ENCODE peak calls at places on chromosomes 4 and X, in six cellular contexts. M is sigmoid colon, T is brain microvascular endothelial cell, R is cardiac muscle cell, P is kidney, O is neural progenitor cell. J is an unnamed sample.

GRCh38 chr4:145935253-145936141 is 3.1 kb downstream of the ZNF827 start:
- DNase-seq in M (no peak), T (no peak), R (peak; percentile 75), P (no peak), O (peak; percentile 38), J (peak; percentile 32)

GRCh38 chr4:98638661-98639060 is 19.8 kb downstream of the TSPAN5 start:
- DNase-seq in M (no peak), T (no peak), R (no peak), P (no peak), O (no peak), J (no peak)

GRCh38 chr4:154465085-154465484 is 26.5 kb downstream of the DCHS2 start:
- DNase-seq in M (no peak), T (no peak), R (no peak), P (no peak), O (no peak), J (no peak)

GRCh38 chrX:13478740-13479451 is 90.5 kb upstream of the EGFL6 start:
- DNase-seq in M (no peak), T (no peak), R (no peak), P (no peak), O (no peak), J (no peak)

GRCh38 chr4:128590773-128591172 is 218.7 kb upstream of the JADE1 start:
- DNase-seq in M (no peak), T (no peak), R (peak; percentile 54), P (no peak), O (no peak), J (no peak)

GRCh38 chr4:55376698-55377097 is 19.1 kb upstream of the TMEM165 start:
- DNase-seq in M (no peak), T (no peak), R (no peak), P (no peak), O (no peak), J (no peak)

GRCh38 chr4:176894498-176894897 is 101.8 kb upstream of the VEGFC start:
- DNase-seq in M (no peak), T (no peak), R (no peak), P (no peak), O (no peak), J (no peak)

GRCh38 chrX:153820601-153821000 is 9.7 kb downstream of the PDZD4 start:
- DNase-seq in M (no peak), T (no peak), R (no peak), P (no peak), O (no peak), J (no peak)

GRCh38 chrX:132876509-132876837 is 82.0 kb downstream of the HS6ST2 start:
- DNase-seq in M (no peak), T (no peak), R (peak; percentile 47), P (no peak), O (peak; percentile 57), J (peak; percentile 23)

GRCh38 chrX:30777575-30777974 is 111.5 kb downstream of the TAB3 start:
- DNase-seq in M (no peak), T (no peak), R (no peak), P (no peak), O (no peak), J (no peak)

GRCh38 chr4:110540606-110541440 is 64.9 kb downstream of the ENPEP start:
- DNase-seq in M (no peak), T (peak; percentile 53), R (no peak), P (no peak), O (no peak), J (no peak)

GRCh38 chr4:174023641-174024040 is 259.8 kb downstream of the FBXO8 start:
- DNase-seq in M (no peak), T (no peak), R (no peak), P (no peak), O (no peak), J (no peak)

GRCh38 chr4:120842046-120842445 is 80.5 kb downstream of the PRDM5 start:
- DNase-seq in M (no peak), T (peak; percentile 78), R (peak; percentile 73), P (no peak), O (no peak), J (no peak)

GRCh38 chrX:104665691-104666090 is 99.7 kb downstream of the IL1RAPL2 start:
- DNase-seq in M (no peak), T (no peak), R (no peak), P (no peak), O (no peak), J (no peak)

GRCh38 chr4:3299538-3300197 is 6.8 kb downstream of the RGS12 start:
- DNase-seq in M (no peak), T (no peak), R (no peak), P (peak; percentile 44), O (no peak), J (no peak)

GRCh38 chr4:84319124-84319523 is 180.0 kb downstream of the NKX6-1 start:
- DNase-seq in M (no peak), T (peak; percentile 12), R (no peak), P (no peak), O (no peak), J (no peak)

GRCh38 chr4:47562297-47562696 is 77.2 kb downstream of the ATP10D start:
- DNase-seq in M (no peak), T (no peak), R (no peak), P (no peak), O (no peak), J (no peak)

GRCh38 chr4:78331965-78332364 is 219.6 kb upstream of the ANXA3 start:
- DNase-seq in M (no peak), T (no peak), R (no peak), P (no peak), O (no peak), J (no peak)

GRCh38 chr4:169270156-169270809 is 473 bp downstream of the SH3RF1 start:
- DNase-seq in M (peak; percentile 70), T (no peak), R (peak; percentile 65), P (peak; percentile 90), O (peak; percentile 71), J (no peak)

GRCh38 chr4:147829401-147830101 is 97.7 kb downstream of the ARHGAP10 start:
- DNase-seq in M (peak; percentile 94), T (peak; percentile 46), R (peak; percentile 9), P (no peak), O (no peak), J (no peak)

GRCh38 chr4:79598801-79599200 is 190.8 kb upstream of the GK2 start:
- DNase-seq in M (peak; percentile 76), T (no peak), R (no peak), P (no peak), O (no peak), J (no peak)

GRCh38 chrX:131729295-131729694 is 185.4 kb downstream of the OR13H1 start:
- DNase-seq in M (peak; percentile 94), T (peak; percentile 77), R (no peak), P (peak; percentile 91), O (no peak), J (no peak)

GRCh38 chr4:2714071-2714770 is 41.9 kb downstream of the TNIP2 start:
- DNase-seq in M (peak; percentile 69), T (peak; percentile 87), R (peak; percentile 16), P (no peak), O (no peak), J (no peak)

GRCh38 chr4:98794565-98795205 is 134.2 kb downstream of the EIF4E start:
- DNase-seq in M (no peak), T (peak; percentile 75), R (peak; percentile 1), P (no peak), O (no peak), J (no peak)

GRCh38 chr4:87492617-87493016 is 36.6 kb downstream of the SPARCL1 start:
- DNase-seq in M (no peak), T (no peak), R (no peak), P (no peak), O (no peak), J (no peak)

GRCh38 chr4:183300070-183300469 is 20.0 kb downstream of the CLDN22 start:
- DNase-seq in M (no peak), T (peak; percentile 5), R (no peak), P (no peak), O (no peak), J (peak; percentile 27)

GRCh38 chrX:115592997-115593734 is 32.2 kb downstream of the PLS3 start:
- DNase-seq in M (no peak), T (peak; percentile 33), R (peak; percentile 17), P (no peak), O (no peak), J (no peak)
- H3K4me3 ChIP-seq in M (no peak overlapping the region), T (peak overlapping the region; percentile 39), R (peak overlapping the region; percentile 9), P (peak overlapping the region; percentile 13), O (no peak overlapping the region), J (no peak overlapping the region)

DNA sequence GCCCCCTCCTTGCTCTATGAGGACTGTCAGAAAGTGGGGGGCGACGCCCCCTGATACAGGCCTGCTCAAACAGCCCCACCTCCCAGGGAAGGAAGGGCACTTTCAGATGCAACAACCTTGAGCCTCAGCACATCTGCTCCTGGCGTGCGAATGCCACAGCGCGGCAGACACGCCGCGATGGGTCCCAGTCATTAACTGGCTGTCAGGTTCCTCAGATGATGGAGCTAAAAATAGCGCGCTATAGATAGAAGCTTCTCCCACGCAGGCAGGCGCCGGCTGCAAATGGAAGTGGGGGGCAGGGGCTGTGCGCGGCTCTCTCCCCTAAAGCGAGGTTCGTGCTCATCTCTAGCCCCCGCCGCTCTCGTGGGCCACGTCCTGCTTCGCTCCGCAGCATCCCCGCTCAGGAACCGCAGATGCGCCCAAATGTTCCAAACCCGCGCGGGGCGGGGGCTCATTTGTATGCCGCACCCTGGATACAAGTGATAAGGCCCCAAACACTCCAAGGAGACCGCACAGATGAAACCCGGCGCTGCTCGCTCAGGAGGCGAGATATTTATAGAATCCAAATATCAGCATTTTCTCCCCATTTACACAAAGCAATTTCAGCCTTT is 57.7 kb upstream of the LGI2 start:
- DNase-seq in M (no peak), T (peak; percentile 17), R (peak; percentile 71), P (no peak), O (no peak), J (no peak)
- H3K4me3 ChIP-seq in M (peak overlapping the region; percentile 20), T (peak overlapping the region; percentile 17), R (no peak overlapping the region), P (peak overlapping the region; percentile 15), O (no peak overlapping the region), J (no peak overlapping the region)

DNA sequence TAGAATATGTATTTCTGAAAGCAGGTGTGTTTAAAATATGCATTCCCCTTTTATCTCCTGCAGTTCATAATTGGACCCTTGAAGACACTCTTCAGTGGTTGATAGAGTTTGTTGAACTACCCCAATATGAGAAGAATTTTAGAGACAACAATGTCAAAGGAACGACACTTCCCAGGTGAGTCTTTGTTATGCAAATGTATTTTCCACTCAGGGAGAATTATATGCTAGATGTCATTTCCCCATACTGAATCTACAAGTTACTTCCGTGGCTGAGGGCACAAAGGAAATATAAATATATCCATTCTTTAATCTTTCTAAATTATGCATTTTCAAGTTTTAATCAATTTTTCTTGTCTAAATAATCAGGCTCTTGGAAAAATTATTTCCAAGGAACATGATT is 134.7 kb downstream of the STIM2 start:
- DNase-seq in M (no peak), T (no peak), R (no peak), P (no peak), O (no peak), J (no peak)
- H3K4me3 ChIP-seq in M (no peak overlapping the region), T (no peak overlapping the region), R (no peak overlapping the region), P (no peak overlapping the region), O (no peak overlapping the region), J (no peak overlapping the region)

GRCh38 chr4:41257257-41257900 is 651 bp downstream of the UCHL1 start:
- DNase-seq in M (peak; percentile 70), T (peak; percentile 43), R (peak; percentile 47), P (peak; percentile 80), O (peak; percentile 79), J (no peak)

GRCh38 chr4:41257901-41258300 is 1.2 kb downstream of the UCHL1 start:
- DNase-seq in M (no peak), T (no peak), R (no peak), P (no peak), O (peak; percentile 57), J (no peak)

GRCh38 chr4:41258783-41259182 is 2.1 kb downstream of the UCHL1 start:
- DNase-seq in M (no peak), T (peak; percentile 69), R (peak; percentile 39), P (no peak), O (peak; percentile 69), J (no peak)

GRCh38 chr4:41256131-41256739 is 493 bp upstream of the UCHL1 start:
- DNase-seq in M (no peak), T (peak; percentile 64), R (peak; percentile 9), P (no peak), O (peak; percentile 56), J (no peak)

GRCh38 chr4:41256740-41257256 is at the start of gene UCHL1:
- DNase-seq in M (peak; percentile 66), T (peak; percentile 93), R (peak; percentile 80), P (no peak), O (peak; percentile 97), J (peak; percentile 86)
- H3K4me3 ChIP-seq in M (peak within 1 kb of the TSS; percentile 43), T (peak within 1 kb of the TSS; percentile 83), R (peak within 1 kb of the TSS; percentile 48), P (peak within 1 kb of the TSS; percentile 45), O (peak within 1 kb of the TSS; percentile 94), J (peak within 1 kb of the TSS; percentile 81)